ENCODE peak calls at places on chromosomes 11 and 22, in four cellular contexts. H, K, M and C are unnamed samples.

GRCh38 chr11:90202342-90202741 is 20.5 kb downstream of the CHORDC1 start:
- DNase-seq in H (no peak), K (no peak), M (no peak), C (no peak)

GRCh38 chr22:31139866-31140716 is at the start of gene PLA2G3:
- DNase-seq in H (no peak), K (no peak), M (peak; percentile 33), C (peak; percentile 63)

GRCh38 chr11:5004429-5005274 is 10.0 kb downstream of the OR51L1 start:
- DNase-seq in H (peak; percentile 41), K (no peak), M (peak; percentile 56), C (peak; percentile 64)

GRCh38 chr11:134862796-134863195 is 450.8 kb upstream of the B3GAT1 start:
- DNase-seq in H (no peak), K (no peak), M (no peak), C (no peak)

GRCh38 chr11:34349882-34350281 is 7.9 kb downstream of the ABTB2 start:
- DNase-seq in H (no peak), K (no peak), M (peak; percentile 26), C (peak; percentile 48)

GRCh38 chr11:122751298-122752070 is 86.8 kb upstream of the CRTAM start:
- DNase-seq in H (no peak), K (no peak), M (peak; percentile 46), C (peak; percentile 69)

GRCh38 chr22:23786752-23787599 is at the start of gene SMARCB1:
- DNase-seq in H (peak; percentile 93), K (peak; percentile 91), M (peak; percentile 93), C (peak; percentile 89)

GRCh38 chr11:77065878-77066228 is 918 bp upstream of the CAPN5 start:
- DNase-seq in H (peak; percentile 41), K (peak; percentile 83), M (peak; percentile 64), C (peak; percentile 19)

GRCh38 chr11:20041499-20041898 is 118.8 kb downstream of the DBX1 start:
- DNase-seq in H (no peak), K (no peak), M (no peak), C (no peak)

GRCh38 chr11:117985953-117986887 is at the start of gene IL10RA:
- DNase-seq in H (peak; percentile 84), K (peak; percentile 86), M (peak; percentile 10), C (peak; percentile 28)

GRCh38 chr22:45329536-45329936 is 19.8 kb downstream of the FAM118A start:
- DNase-seq in H (peak; percentile 82), K (no peak), M (no peak), C (no peak)

GRCh38 chr11:43943931-43944751 is 1.7 kb downstream of the C11orf96 start:
- DNase-seq in H (no peak), K (no peak), M (no peak), C (peak; percentile 63)

GRCh38 chr11:13884159-13884799 is 78.2 kb upstream of the SPON1 start:
- DNase-seq in H (no peak), K (no peak), M (no peak), C (peak; percentile 21)

GRCh38 chr11:121451982-121452608 is at the start of gene SORL1:
- DNase-seq in H (peak; percentile 72), K (peak; percentile 62), M (peak; percentile 22), C (peak; percentile 28)

GRCh38 chr22:37023743-37024338 is 4.3 kb downstream of the MPST start:
- DNase-seq in H (no peak), K (no peak), M (no peak), C (no peak)

GRCh38 chr11:79219186-79220045 is 221.4 kb downstream of the TENM4 start:
- DNase-seq in H (no peak), K (no peak), M (peak; percentile 7), C (no peak)

GRCh38 chr11:129704831-129705230 is 110.8 kb upstream of the TMEM45B start:
- DNase-seq in H (no peak), K (no peak), M (no peak), C (no peak)

GRCh38 chr11:94768602-94769511 is 701 bp downstream of the AMOTL1 start:
- DNase-seq in H (peak; percentile 55), K (no peak), M (no peak), C (peak; percentile 46)

GRCh38 chr11:128054323-128054910 is 532.9 kb downstream of the ETS1 start:
- DNase-seq in H (no peak), K (no peak), M (peak; percentile 26), C (peak; percentile 30)

GRCh38 chr22:48393041-48393370 is 1434.7 kb downstream of the BRD1 start:
- DNase-seq in H (no peak), K (peak; percentile 48), M (no peak), C (no peak)

GRCh38 chr11:40513281-40513680 is 946.2 kb downstream of the LRRC4C start:
- DNase-seq in H (no peak), K (no peak), M (no peak), C (no peak)

GRCh38 chr11:20368441-20368840 is 4.9 kb downstream of the HTATIP2 start:
- DNase-seq in H (no peak), K (no peak), M (no peak), C (no peak)

GRCh38 chr11:8330416-8330815 is 66.7 kb upstream of the LMO1 start:
- DNase-seq in H (no peak), K (no peak), M (no peak), C (no peak)

GRCh38 chr22:33553493-33553892 is 366.8 kb downstream of the LARGE1 start:
- DNase-seq in H (no peak), K (no peak), M (no peak), C (no peak)

GRCh38 chr11:57647960-57648776 is 1.5 kb downstream of the YPEL4 start:
- DNase-seq in H (no peak), K (no peak), M (no peak), C (no peak)

GRCh38 chr11:13970986-13971385 is 8.5 kb downstream of the SPON1 start:
- DNase-seq in H (no peak), K (no peak), M (peak; percentile 11), C (no peak)

GRCh38 chr11:96293109-96293508 is 49.9 kb downstream of the MAML2 start:
- DNase-seq in H (no peak), K (no peak), M (no peak), C (no peak)

GRCh38 chr22:23117275-23117674 is 24.5 kb downstream of the RSPH14 start:
- DNase-seq in H (no peak), K (no peak), M (no peak), C (no peak)

GRCh38 chr22:44686873-44687600 is 15.0 kb upstream of the PRR5 start:
- DNase-seq in H (no peak), K (no peak), M (peak; percentile 87), C (no peak)

GRCh38 chr11:96760306-96760705 is 370.5 kb downstream of the JRKL start:
- DNase-seq in H (no peak), K (no peak), M (no peak), C (no peak)

GRCh38 chr11:75432911-75433321 is at the start of gene KLHL35:
- DNase-seq in H (no peak), K (no peak), M (no peak), C (no peak)

GRCh38 chr11:134366279-134366678 is 34.5 kb downstream of the GLB1L2 start:
- DNase-seq in H (no peak), K (no peak), M (no peak), C (no peak)

GRCh38 chr11:70872950-70873735 is 379.2 kb downstream of the SHANK2 start:
- DNase-seq in H (no peak), K (no peak), M (no peak), C (no peak)

DNA sequence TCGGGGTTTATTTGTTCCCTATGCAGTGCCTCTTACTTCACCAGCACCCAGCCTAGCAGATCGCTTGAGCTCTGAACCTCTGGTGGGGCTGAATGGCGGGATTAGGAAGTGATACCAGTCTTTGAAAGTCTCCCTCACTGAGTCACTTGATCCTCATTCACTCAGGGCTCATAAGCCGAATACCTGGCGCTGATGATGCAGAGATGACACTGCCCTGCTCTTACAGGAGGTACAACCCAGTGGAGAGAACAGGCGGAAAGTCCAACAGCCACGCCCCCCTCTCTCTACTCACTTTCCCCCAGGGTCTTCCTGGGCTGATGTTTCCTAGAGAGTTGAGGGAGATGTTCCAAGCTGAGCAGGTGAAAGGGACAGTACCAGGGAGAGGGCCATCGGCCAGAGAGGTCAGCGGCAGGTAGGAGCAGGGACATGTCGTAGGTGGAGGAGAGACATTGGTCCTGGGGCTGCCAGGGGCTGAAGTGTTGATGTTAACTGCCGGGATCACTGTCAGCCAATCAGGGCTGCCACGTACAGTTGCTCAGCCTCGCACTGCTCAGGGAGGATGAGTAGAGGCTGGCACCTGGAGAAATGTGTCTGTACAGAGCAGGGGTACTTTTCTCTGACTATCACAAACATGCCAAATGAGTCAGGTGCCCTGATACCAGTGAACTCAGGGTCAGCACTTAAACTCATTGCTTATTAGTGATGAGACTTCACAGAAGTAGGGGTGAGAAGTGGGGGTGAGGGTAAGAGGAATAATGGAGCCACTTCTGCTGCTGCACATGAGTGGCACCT is 9.9 kb upstream of the APOBEC3A start:
- DNase-seq in H (no peak), K (no peak), M (no peak), C (no peak)
- TF ChIP-seq CTCF in H (no peak), K (no peak), M (no peak), C (no peak)

GRCh38 chr11:11155962-11156815 is 196.9 kb downstream of the CSNK2A3 start:
- DNase-seq in H (no peak), K (no peak), M (no peak), C (no peak)
- H3K4me3 ChIP-seq in H (no peak overlapping the region), K (no peak overlapping the region), M (no peak overlapping the region), C (no peak overlapping the region)

DNA sequence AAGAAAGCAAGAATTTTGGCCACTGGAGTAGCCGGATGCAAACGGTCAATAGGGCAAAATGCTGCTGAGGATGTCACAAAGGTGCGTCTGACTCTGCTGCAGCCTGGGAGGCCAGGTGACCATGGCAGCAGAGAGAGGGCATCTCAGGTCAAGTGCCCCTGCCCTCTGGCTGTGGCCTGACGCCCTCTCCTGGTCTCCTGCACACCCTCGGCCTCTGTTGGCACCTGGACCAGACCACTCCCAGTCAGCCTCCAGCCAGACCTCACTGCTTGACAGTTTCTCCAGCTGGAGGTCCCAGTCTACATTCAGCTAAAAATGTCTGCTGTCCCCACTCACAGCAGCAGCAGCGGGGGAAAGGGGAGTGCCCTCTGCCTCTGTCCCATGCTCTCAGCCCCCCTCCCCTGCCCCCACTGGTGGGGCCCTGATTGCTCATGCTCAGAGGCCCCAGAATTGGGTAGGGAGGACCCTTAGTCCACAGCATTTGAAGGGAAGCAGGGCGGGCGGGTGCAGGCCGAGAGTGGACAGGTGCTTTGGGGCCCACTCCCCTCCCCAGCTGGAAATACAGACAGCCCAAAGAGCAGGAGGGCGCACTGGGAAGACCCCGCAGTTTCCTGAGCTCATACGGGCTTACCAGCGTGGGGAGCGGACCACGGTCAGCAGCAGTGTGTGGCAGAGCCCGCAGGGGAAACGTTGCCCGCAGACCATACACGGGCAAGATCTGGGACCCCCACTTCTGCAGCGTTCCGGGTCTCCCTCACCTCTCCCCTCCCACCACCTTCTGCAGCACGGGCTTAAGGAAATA is 1.6 kb upstream of the BRSK2 start:
- DNase-seq in H (no peak), K (no peak), M (no peak), C (no peak)
- TF ChIP-seq CTCF in H (no peak), K (no peak), M (no peak), C (no peak)

DNA sequence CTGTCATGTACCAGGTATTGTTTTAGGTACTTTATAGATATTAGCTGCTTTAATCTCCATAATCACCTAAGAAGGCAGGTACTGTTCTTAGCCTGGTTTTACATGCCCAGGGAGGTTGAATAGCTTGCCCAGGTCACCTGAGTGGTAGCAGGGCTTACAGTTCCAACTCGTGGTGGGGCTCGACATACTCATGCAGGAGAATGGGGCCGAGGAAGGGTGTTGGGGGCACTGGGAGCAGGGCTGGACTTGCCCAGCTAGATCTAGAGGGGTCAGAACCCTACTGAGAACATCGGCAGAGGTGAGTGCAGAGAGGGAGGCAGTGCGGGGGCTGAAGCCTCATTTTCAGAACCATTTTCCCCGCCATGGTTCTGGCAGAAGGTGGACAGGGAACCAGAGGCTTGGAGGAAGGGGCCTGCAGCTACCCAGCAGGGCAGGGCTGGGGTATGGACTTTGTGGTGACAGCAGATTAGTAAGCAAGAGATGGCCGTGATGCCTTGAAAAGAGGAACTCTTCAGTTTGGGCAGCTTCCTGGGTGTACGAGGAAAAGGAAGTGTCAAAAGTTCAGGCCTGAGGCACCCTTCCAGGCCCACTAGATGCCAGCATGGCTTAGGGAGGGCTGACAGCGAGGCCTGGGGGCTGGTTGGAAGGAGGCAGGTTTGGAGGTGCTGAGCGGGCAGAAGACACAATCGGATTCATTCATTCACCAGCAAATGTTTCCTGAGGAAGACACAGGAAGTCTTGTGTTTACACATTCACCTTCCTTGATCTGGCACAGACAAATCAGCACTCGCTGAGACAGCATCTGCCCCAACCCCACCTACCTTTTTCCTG is 54.7 kb upstream of the LYVE1 start:
- DNase-seq in H (peak; percentile 29), K (no peak), M (no peak), C (no peak)
- H3K4me3 ChIP-seq in H (no peak overlapping the region), K (no peak overlapping the region), M (no peak overlapping the region), C (no peak overlapping the region)